ENCODE peak calls at places on chromosomes 7 and 10, in ten cellular contexts. I is iPS DF 6.9; S is ascending aorta; T is transverse colon; K is hepatocyte; V is CD4-positive, alpha-beta memory T cell; E is osteoblast; M is PC-3; N is lower lobe of right lung; X is cardiac muscle cell. H is an unnamed sample.
A peak's percentile ranks its signal among the peaks of the same experiment; 100 is the strongest.

GRCh38 chr10:71927669-71928592 is 36.3 kb upstream of the CHST3 start:
- DNase-seq in I (no peak), S (no peak), T (no peak), K (no peak), V (no peak), E (peak; percentile 59), M (no peak), N (no peak), X (no peak), H (no peak)

GRCh38 chr10:21985541-21985940 is 18.0 kb downstream of the DNAJC1 start:
- DNase-seq in I (no peak), S (no peak), T (no peak), K (no peak), V (no peak), E (no peak), M (no peak), N (no peak), X (no peak), H (no peak)

GRCh38 chr10:120828940-120829339 is 22.2 kb upstream of the WDR11 start:
- DNase-seq in I (no peak), S (no peak), T (no peak), K (no peak), V (no peak), E (no peak), M (no peak), N (no peak), X (no peak), H (no peak)

GRCh38 chr10:103695584-103696005 is 159.8 kb downstream of the SH3PXD2A start:
- DNase-seq in I (no peak), S (no peak), T (peak; percentile 77), K (no peak), V (no peak), E (peak; percentile 86), M (no peak), N (no peak), X (no peak), H (peak; percentile 62)

GRCh38 chr7:36349626-36350025 is 40.0 kb upstream of the ANLN start:
- DNase-seq in I (no peak), S (no peak), T (no peak), K (no peak), V (no peak), E (no peak), M (no peak), N (no peak), X (no peak), H (no peak)

GRCh38 chr10:35025916-35026315 is 64.2 kb downstream of the CUL2 start:
- DNase-seq in I (no peak), S (no peak), T (no peak), K (no peak), V (no peak), E (peak; percentile 94), M (peak; percentile 99), N (no peak), X (no peak), H (no peak)

GRCh38 chr10:18501198-18501597 is 150.2 kb downstream of the NSUN6 start:
- DNase-seq in I (no peak), S (no peak), T (no peak), K (no peak), V (no peak), E (peak; percentile 83), M (peak; percentile 47), N (no peak), X (no peak), H (no peak)

GRCh38 chr7:47890606-47891005 is 57.7 kb downstream of the PKD1L1 start:
- DNase-seq in I (no peak), S (no peak), T (no peak), K (no peak), V (no peak), E (no peak), M (no peak), N (no peak), X (no peak), H (no peak)

GRCh38 chr7:95863-96260 is 96.5 kb upstream of the FAM20C start:
- DNase-seq in I (no peak), S (no peak), T (no peak), K (no peak), V (no peak), E (no peak), M (no peak), N (no peak), X (no peak), H (no peak)

GRCh38 chr10:29858352-29859267 is 200.8 kb downstream of the JCAD start:
- DNase-seq in I (no peak), S (peak; percentile 91), T (peak; percentile 60), K (peak; percentile 73), V (no peak), E (no peak), M (peak; percentile 81), N (peak; percentile 75), X (peak; percentile 93), H (peak; percentile 81)
- H3K27ac ChIP-seq in I (no peak overlapping the region), S (peak overlapping the region; percentile 66), T (peak overlapping the region; percentile 79), K (peak overlapping the region; percentile 20), V (no peak overlapping the region), E (no peak overlapping the region), M (peak overlapping the region; percentile 63), N (peak overlapping the region; percentile 18), X (peak overlapping the region; percentile 80), H (no peak overlapping the region)

GRCh38 chr10:117610321-117610720 is 67.8 kb downstream of the EMX2 start:
- DNase-seq in I (no peak), S (no peak), T (no peak), K (no peak), V (no peak), E (no peak), M (no peak), N (no peak), X (no peak), H (no peak)

GRCh38 chr10:117612113-117612512 is 69.6 kb downstream of the EMX2 start:
- DNase-seq in I (no peak), S (no peak), T (no peak), K (no peak), V (no peak), E (no peak), M (no peak), N (no peak), X (no peak), H (no peak)

GRCh38 chr10:117603726-117604125 is 61.2 kb downstream of the EMX2 start:
- DNase-seq in I (no peak), S (no peak), T (no peak), K (no peak), V (no peak), E (peak; percentile 30), M (no peak), N (no peak), X (no peak), H (no peak)

GRCh38 chr10:117609095-117609821 is 66.7 kb downstream of the EMX2 start:
- DNase-seq in I (no peak), S (peak; percentile 72), T (no peak), K (peak; percentile 48), V (no peak), E (peak; percentile 94), M (peak; percentile 93), N (peak; percentile 66), X (no peak), H (peak; percentile 59)
- H3K4me3 ChIP-seq in I (no peak overlapping the region), S (no peak overlapping the region), T (no peak overlapping the region), K (no peak overlapping the region), V (no peak overlapping the region), E (peak overlapping the region; percentile 58), M (no peak overlapping the region), N (no peak overlapping the region), X (no peak overlapping the region), H (no peak overlapping the region)

GRCh38 chr7:21044384-21044783 is 257.7 kb upstream of the SP8 start:
- DNase-seq in I (no peak), S (no peak), T (no peak), K (no peak), V (no peak), E (no peak), M (peak; percentile 17), N (no peak), X (no peak), H (no peak)

GRCh38 chr7:21041666-21042065 is 255.0 kb upstream of the SP8 start:
- DNase-seq in I (peak; percentile 33), S (no peak), T (no peak), K (no peak), V (no peak), E (no peak), M (peak; percentile 3), N (no peak), X (no peak), H (no peak)

GRCh38 chr7:21044913-21045312 is 258.2 kb upstream of the SP8 start:
- DNase-seq in I (no peak), S (no peak), T (no peak), K (no peak), V (no peak), E (no peak), M (no peak), N (no peak), X (no peak), H (no peak)

GRCh38 chr7:21041252-21041651 is 254.6 kb upstream of the SP8 start:
- DNase-seq in I (no peak), S (no peak), T (no peak), K (no peak), V (no peak), E (no peak), M (peak; percentile 45), N (no peak), X (no peak), H (no peak)
- H3K4me1 ChIP-seq in I (no peaks in the 10 kb centered on the region), S (no peaks in the 10 kb centered on the region), T (no peaks in the 10 kb centered on the region), K (no peaks in the 10 kb centered on the region), V (no peaks in the 10 kb centered on the region), E (no peaks in the 10 kb centered on the region), M (peaks cover 11% of the 10 kb centered on the region), N (no peaks in the 10 kb centered on the region), X (no peaks in the 10 kb centered on the region), H (no peaks in the 10 kb centered on the region)

GRCh38 chr7:128755075-128755474 is 15.9 kb downstream of the CALU start:
- DNase-seq in I (no peak), S (no peak), T (no peak), K (no peak), V (no peak), E (no peak), M (no peak), N (no peak), X (no peak), H (no peak)

GRCh38 chr7:128759274-128759673 is 16.3 kb downstream of the OPN1SW start:
- DNase-seq in I (no peak), S (no peak), T (no peak), K (no peak), V (no peak), E (no peak), M (no peak), N (no peak), X (no peak), H (no peak)

GRCh38 chr7:128755816-128756476 is 16.8 kb downstream of the CALU start:
- DNase-seq in I (no peak), S (peak; percentile 77), T (no peak), K (no peak), V (no peak), E (peak; percentile 83), M (no peak), N (no peak), X (no peak), H (no peak)

GRCh38 chr7:128757203-128757602 is 18.0 kb downstream of the CALU start:
- DNase-seq in I (no peak), S (no peak), T (no peak), K (no peak), V (no peak), E (peak; percentile 56), M (no peak), N (no peak), X (no peak), H (no peak)

DNA sequence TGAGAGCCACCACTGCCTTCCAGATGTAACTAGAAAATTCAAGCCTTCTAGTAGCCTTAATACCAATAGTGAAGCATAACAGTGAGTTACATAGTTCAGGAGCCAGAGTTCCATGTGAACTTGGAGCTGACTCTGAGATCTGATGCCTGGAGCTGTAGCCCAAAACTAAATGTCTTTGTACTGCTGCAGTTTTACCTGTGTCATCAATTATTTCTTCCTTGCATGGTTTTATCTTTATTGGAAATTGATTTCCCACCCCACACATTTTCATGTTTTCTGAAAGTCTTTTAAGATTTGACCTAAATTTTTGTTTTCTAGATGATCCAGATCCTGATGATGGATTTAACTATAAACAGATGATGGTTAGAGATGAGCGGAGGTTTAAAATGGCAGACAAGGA is 17.0 kb downstream of the OPN1SW start:
- DNase-seq in I (no peak), S (no peak), T (no peak), K (no peak), V (no peak), E (no peak), M (no peak), N (no peak), X (no peak), H (no peak)
- H3K27ac ChIP-seq in I (no peak overlapping the region), S (no peak overlapping the region), T (peak overlapping the region; percentile 83), K (no peak overlapping the region), V (no peak overlapping the region), E (no peak overlapping the region), M (no peak overlapping the region), N (no peak overlapping the region), X (no peak overlapping the region), H (no peak overlapping the region)

H was measured in right cardiac atrium.